ENCODE peak calls at places on chromosomes 12 and 14, in ten cellular contexts. Y, T, L, C, R, U, J, E, X and B are unnamed samples.
A peak's percentile ranks its signal among the peaks of the same experiment; 100 is the strongest.

GRCh38 chr12:28083816-28084678 is 106.2 kb upstream of the CCDC91 start:
- DNase-seq in Y (no peak), T (no peak), L (no peak), C (no peak), R (no peak), U (no peak), J (no peak), E (no peak), X (no peak), B (no peak)

GRCh38 chr12:112468041-112468440 is 49.3 kb downstream of the PTPN11 start:
- DNase-seq in Y (no peak), T (no peak), L (no peak), C (no peak), R (no peak), U (no peak), J (no peak), E (no peak), X (no peak), B (no peak)

GRCh38 chr12:124650912-124651311 is 83.5 kb upstream of the NCOR2 start:
- DNase-seq in Y (no peak), T (no peak), L (no peak), C (no peak), R (no peak), U (peak; percentile 76), J (no peak), E (no peak), X (no peak), B (no peak)

GRCh38 chr14:102758087-102758486 is 19.2 kb upstream of the TRAF3 start:
- DNase-seq in Y (no peak), T (no peak), L (no peak), C (no peak), R (no peak), U (no peak), J (no peak), E (no peak), X (no peak), B (no peak)

GRCh38 chr12:6554990-6555691 is 701 bp downstream of the IFFO1 start:
- DNase-seq in Y (no peak), T (no peak), L (peak; percentile 33), C (no peak), R (no peak), U (no peak), J (no peak), E (no peak), X (no peak), B (no peak)

GRCh38 chr12:110280784-110281548 is at the start of gene ATP2A2:
- DNase-seq in Y (peak; percentile 92), T (no peak), L (peak; percentile 97), C (peak; percentile 55), R (peak; percentile 95), U (peak; percentile 95), J (peak; percentile 86), E (peak; percentile 73), X (peak; percentile 92), B (peak; percentile 54)

GRCh38 chr12:57342207-57342691 is 88.6 kb downstream of the R3HDM2 start:
- DNase-seq in Y (no peak), T (no peak), L (no peak), C (peak; percentile 4), R (peak; percentile 83), U (peak; percentile 50), J (no peak), E (no peak), X (no peak), B (no peak)

GRCh38 chr14:68512088-68512487 is 280.8 kb downstream of the ZFP36L1 start:
- DNase-seq in Y (no peak), T (peak; percentile 39), L (no peak), C (peak; percentile 61), R (no peak), U (no peak), J (no peak), E (no peak), X (no peak), B (no peak)

GRCh38 chr12:54765652-54766051 is 88.7 kb upstream of the MUCL1 start:
- DNase-seq in Y (no peak), T (no peak), L (no peak), C (no peak), R (no peak), U (no peak), J (no peak), E (no peak), X (no peak), B (no peak)

GRCh38 chr12:54762390-54762789 is 91.9 kb upstream of the MUCL1 start:
- DNase-seq in Y (no peak), T (no peak), L (no peak), C (no peak), R (no peak), U (no peak), J (no peak), E (no peak), X (no peak), B (no peak)

DNA sequence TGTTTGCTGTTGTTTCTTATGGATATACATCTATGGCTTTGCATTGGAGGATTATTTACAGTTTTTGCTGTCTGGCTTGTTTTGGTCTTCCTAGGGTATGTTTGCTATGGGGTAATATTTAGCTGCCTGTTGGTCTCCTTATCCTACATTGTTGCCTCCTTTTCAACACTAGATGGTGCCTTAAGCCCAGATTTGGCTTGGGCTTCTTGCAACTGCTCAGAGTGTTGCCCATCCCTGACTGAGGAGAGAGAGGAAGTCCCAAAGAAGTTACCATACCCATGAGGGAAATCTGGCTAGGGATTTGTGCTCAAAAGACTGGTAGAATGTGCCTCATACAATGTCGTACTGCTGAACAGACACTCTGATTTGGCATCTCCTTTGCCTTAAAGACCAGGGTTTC is 94.6 kb upstream of the MUCL1 start:
- DNase-seq in Y (no peak), T (no peak), L (peak; percentile 16), C (no peak), R (peak; percentile 24), U (no peak), J (no peak), E (peak; percentile 38), X (no peak), B (no peak)
- TF ChIP-seq CTCF in Y (peak; percentile 65), T (no peak), L (peak; percentile 39), C (peak; percentile 27), R (peak; percentile 5), U (no peak), J (no peak), E (peak; percentile 60), X (no peak), B (peak; percentile 20)

DNA sequence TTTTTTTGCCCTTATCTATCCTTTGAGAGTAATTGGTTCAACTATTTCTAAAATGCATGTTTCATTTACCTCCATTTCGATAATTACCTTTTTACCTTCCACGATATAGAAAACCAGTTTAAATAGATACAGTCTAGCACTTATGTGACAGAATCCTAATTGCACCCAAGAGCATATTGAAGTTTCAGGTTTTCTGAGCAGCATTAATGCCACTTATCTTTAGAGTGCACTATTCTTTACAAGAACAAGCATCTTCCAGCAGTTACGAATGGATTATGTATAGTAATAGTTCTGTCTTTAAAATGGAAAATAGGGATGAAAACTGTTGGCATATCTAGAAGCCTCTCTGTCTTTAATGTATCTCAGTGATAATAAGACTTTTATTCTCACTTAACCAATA is 82.2 kb upstream of the ATXN7L3B start:
- DNase-seq in Y (no peak), T (no peak), L (no peak), C (no peak), R (no peak), U (no peak), J (no peak), E (no peak), X (no peak), B (no peak)
- TF ChIP-seq CTCF in Y (no peak), T (no peak), L (no peak), C (no peak), R (no peak), U (no peak), J (no peak), E (no peak), X (no peak), B (no peak)

GRCh38 chr12:49368240-49368600 is 958 bp downstream of the SPATS2 start:
- DNase-seq in Y (no peak), T (no peak), L (no peak), C (no peak), R (no peak), U (no peak), J (no peak), E (no peak), X (no peak), B (no peak)

GRCh38 chr12:49367381-49368239 is at the start of gene SPATS2:
- DNase-seq in Y (no peak), T (no peak), L (no peak), C (no peak), R (no peak), U (no peak), J (no peak), E (no peak), X (no peak), B (peak; percentile 59)

GRCh38 chr12:49365542-49365941 is 1.7 kb upstream of the SPATS2 start:
- DNase-seq in Y (no peak), T (no peak), L (no peak), C (no peak), R (no peak), U (no peak), J (no peak), E (no peak), X (no peak), B (no peak)

GRCh38 chr12:49364989-49365388 is 2.3 kb upstream of the SPATS2 start:
- DNase-seq in Y (no peak), T (no peak), L (no peak), C (no peak), R (no peak), U (no peak), J (no peak), E (no peak), X (peak; percentile 85), B (no peak)

DNA sequence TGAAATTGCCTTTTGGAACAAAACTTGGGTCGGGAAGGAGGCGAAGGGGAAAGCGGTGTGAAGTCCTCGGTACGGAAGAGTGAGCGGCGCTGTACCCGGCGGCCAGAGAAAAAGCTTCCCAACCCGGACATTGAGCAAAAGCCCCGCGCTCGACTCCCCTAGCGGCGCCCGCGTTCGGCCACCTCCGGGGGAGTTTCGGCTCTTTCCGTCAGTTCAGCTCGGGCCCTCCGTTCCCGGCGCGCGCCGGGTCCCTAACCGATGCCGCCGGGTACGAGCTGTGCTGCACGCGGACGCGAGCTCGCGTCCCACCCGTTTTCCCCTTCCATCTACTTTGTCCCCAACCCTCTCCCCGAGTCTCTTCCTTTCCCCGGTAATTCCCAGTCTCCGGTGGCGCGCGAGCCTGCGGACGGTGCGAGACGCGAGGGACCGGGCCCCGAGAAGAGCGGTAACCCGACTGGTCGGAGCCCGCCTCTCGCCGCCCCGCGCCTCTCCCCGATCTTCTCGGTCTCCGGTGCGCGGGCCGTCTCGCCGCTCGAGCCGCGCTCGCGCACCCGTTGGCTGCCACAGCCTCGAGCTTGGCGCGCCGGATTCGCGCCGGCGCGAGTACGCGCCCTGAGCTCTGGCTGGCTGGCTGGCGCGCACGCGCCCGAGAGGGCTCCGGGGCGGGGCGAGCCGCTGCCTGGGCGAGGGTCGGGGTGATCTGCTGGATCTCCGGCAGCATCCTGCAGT is 446 bp upstream of the SPATS2 start:
- DNase-seq in Y (peak; percentile 99), T (peak; percentile 74), L (peak; percentile 95), C (peak; percentile 83), R (peak; percentile 98), U (peak; percentile 95), J (peak; percentile 89), E (peak; percentile 88), X (peak; percentile 94), B (no peak)
- TF ChIP-seq CTCF in Y (peak; percentile 54), T (peak; percentile 23), L (no peak), C (peak; percentile 25), R (peak; percentile 24), U (peak; percentile 44), J (no peak), E (no peak), X (peak; percentile 12), B (peak; percentile 39)

GRCh38 chr12:67217647-67218046 is 51.5 kb upstream of the CAND1 start:
- DNase-seq in Y (no peak), T (no peak), L (no peak), C (no peak), R (no peak), U (no peak), J (no peak), E (no peak), X (no peak), B (no peak)

GRCh38 chr12:67222302-67222701 is 46.9 kb upstream of the CAND1 start:
- DNase-seq in Y (no peak), T (no peak), L (no peak), C (no peak), R (peak; percentile 31), U (no peak), J (no peak), E (no peak), X (peak; percentile 23), B (no peak)

GRCh38 chr12:67223225-67223624 is 45.9 kb upstream of the CAND1 start:
- DNase-seq in Y (no peak), T (no peak), L (no peak), C (no peak), R (no peak), U (no peak), J (no peak), E (no peak), X (no peak), B (no peak)

DNA sequence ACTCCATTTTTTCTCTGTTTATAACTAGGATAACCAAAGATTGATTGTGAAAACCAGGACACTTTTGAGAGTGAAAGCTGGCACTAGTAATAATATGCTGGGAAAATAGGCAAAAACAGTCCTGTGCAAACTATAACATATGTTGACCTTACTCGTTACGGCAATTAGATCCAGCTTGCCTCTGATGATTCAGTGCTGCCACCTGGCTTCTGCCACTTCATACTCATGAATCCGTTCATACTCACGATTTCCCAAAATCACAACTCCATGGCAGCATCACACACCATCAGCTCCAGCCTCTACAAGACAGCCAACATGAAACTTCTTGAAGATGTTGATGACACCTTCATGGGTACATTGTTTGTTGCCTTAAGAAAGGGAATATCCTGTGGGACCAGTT is 49.1 kb upstream of the CAND1 start:
- DNase-seq in Y (no peak), T (no peak), L (no peak), C (no peak), R (no peak), U (no peak), J (no peak), E (peak; percentile 10), X (peak; percentile 19), B (no peak)
- TF ChIP-seq CTCF in Y (no peak), T (peak; percentile 49), L (peak; percentile 20), C (no peak), R (peak; percentile 12), U (peak; percentile 26), J (no peak), E (peak; percentile 44), X (no peak), B (no peak)